ENCODE peak calls at places on chromosome 18, in six cellular contexts. S is endothelial cell of umbilical vein; H is esophagus squamous epithelium; R is CD8-positive, alpha-beta T cell; E is A549; D is BE2C. W is an unnamed sample. For H3K4me1, the result is how much of the 10 kb centered on the place peaks cover.

GRCh38 chr18:32455346-32455745 is 15.3 kb downstream of the GAREM1 start:
- DNase-seq in S (no peak), H (no peak), R (no peak), E (no peak), D (no peak), W (no peak)

GRCh38 chr18:72895548-72895947 is 27.8 kb upstream of the NETO1 start:
- DNase-seq in S (no peak), H (no peak), R (no peak), E (no peak), D (no peak), W (no peak)

GRCh38 chr18:76691800-76692199 is 130.6 kb upstream of the ZNF236 start:
- DNase-seq in S (no peak), H (no peak), R (no peak), E (no peak), D (no peak), W (no peak)

GRCh38 chr18:55236150-55236931 is 277.1 kb upstream of the CCDC68 start:
- DNase-seq in S (no peak), H (no peak), R (no peak), E (no peak), D (no peak), W (no peak)

GRCh38 chr18:59426855-59427254 is 67.8 kb upstream of the LMAN1 start:
- DNase-seq in S (no peak), H (no peak), R (no peak), E (no peak), D (no peak), W (no peak)

GRCh38 chr18:76446746-76447267 is 48.2 kb downstream of the ZNF516 start:
- DNase-seq in S (no peak), H (no peak), R (no peak), E (no peak), D (no peak), W (no peak)

GRCh38 chr18:8224576-8224975 is 384.7 kb upstream of the RAB12 start:
- DNase-seq in S (no peak), H (no peak), R (no peak), E (no peak), D (no peak), W (no peak)

GRCh38 chr18:45838302-45839070 is 13.0 kb downstream of the SIGLEC15 start:
- DNase-seq in S (no peak), H (no peak), R (no peak), E (no peak), D (no peak), W (no peak)

GRCh38 chr18:25982961-25983360 is 107.5 kb downstream of the SS18 start:
- DNase-seq in S (no peak), H (no peak), R (no peak), E (no peak), D (no peak), W (no peak)

GRCh38 chr18:32048507-32049091 is 30.0 kb downstream of the RNF125 start:
- DNase-seq in S (no peak), H (no peak), R (no peak), E (no peak), D (no peak), W (no peak)

GRCh38 chr18:43665239-43665788 is 388.0 kb upstream of the SYT4 start:
- DNase-seq in S (no peak), H (no peak), R (no peak), E (no peak), D (no peak), W (no peak)

GRCh38 chr18:63979409-63979908 is 9.6 kb downstream of the SERPINB8 start:
- DNase-seq in S (peak), H (no peak), R (no peak), E (peak), D (peak), W (peak)

GRCh38 chr18:8771930-8772329 is 66.6 kb downstream of the MTCL1 start:
- DNase-seq in S (peak), H (no peak), R (no peak), E (no peak), D (peak), W (no peak)

GRCh38 chr18:27605107-27605834 is 420.2 kb upstream of the CHST9 start:
- DNase-seq in S (peak), H (no peak), R (no peak), E (peak), D (peak), W (peak)

GRCh38 chr18:46283268-46283667 is 179.1 kb downstream of the HAUS1 start:
- DNase-seq in S (no peak), H (no peak), R (no peak), E (no peak), D (peak), W (no peak)

GRCh38 chr18:26544459-26544858 is 3.9 kb downstream of the KCTD1 start:
- DNase-seq in S (no peak), H (no peak), R (no peak), E (no peak), D (no peak), W (no peak)

GRCh38 chr18:13477147-13477683 is 249.1 kb downstream of the FAM210A start:
- DNase-seq in S (no peak), H (no peak), R (no peak), E (no peak), D (no peak), W (no peak)

GRCh38 chr18:40415224-40415791 is 1539.7 kb upstream of the PIK3C3 start:
- DNase-seq in S (no peak), H (no peak), R (no peak), E (no peak), D (no peak), W (no peak)

GRCh38 chr18:48782381-48782841 is 168.4 kb downstream of the SMAD7 start:
- DNase-seq in S (peak), H (no peak), R (no peak), E (no peak), D (no peak), W (peak)

GRCh38 chr18:58226476-58226875 is 182.4 kb downstream of the NEDD4L start:
- DNase-seq in S (no peak), H (no peak), R (no peak), E (no peak), D (peak), W (no peak)
- TF ChIP-seq CTCF in S (no peak), H (no peak), R (no peak), E (no peak), D (no peak), W (no peak)

GRCh38 chr18:398866-399637 is 101.4 kb downstream of the COLEC12 start:
- DNase-seq in S (no peak), H (no peak), R (no peak), E (no peak), D (no peak), W (no peak)
- H3K4me1 ChIP-seq in S (under half), H (under half), R (under half), E (under half), D (under half), W (under half)

GRCh38 chr18:78980777-78981651 is 1.4 kb downstream of the SALL3 start:
- DNase-seq in S (no peak), H (no peak), R (no peak), E (no peak), D (no peak), W (no peak)
- H3K4me3 ChIP-seq in S (no peak), H (no peak), R (no peak), E (no peak), D (no peak), W (peak)

DNA sequence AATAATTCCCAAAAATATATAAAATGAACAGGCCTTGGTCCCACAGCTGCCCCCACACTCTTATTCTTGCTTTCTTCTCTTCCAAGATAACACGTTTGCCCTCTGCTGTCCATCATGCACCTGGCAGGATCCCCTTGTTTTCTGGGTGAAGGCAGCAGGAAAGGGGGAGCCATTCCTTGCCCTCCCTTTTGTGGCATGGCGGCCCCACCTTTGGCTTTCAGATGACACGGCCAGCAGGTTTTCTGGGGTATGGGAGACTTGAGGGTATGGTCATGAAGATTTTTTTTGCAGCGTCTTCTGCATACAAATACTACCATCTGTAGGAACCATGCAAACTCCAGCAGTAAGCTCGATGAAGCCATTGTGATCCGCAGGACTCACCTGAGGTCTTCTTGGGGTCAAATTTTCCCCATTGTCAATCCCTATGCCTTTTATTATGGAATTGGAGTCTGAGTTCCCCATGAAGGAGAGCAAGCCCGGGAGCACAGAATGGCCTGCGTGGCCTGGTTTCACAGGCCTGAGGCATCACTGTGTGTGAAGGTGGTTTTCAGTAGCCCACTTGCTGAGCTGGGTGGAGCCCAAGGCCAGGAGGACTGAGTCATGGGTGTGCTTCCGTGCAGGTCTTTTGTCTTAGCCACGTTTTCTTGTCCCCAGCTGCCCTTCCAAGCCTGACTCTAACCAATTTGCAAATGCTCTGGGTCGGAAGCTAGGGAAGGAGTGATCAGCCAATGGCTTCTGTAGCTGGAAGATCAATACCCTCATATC is 118.9 kb downstream of the MAPK4 start:
- DNase-seq in S (no peak), H (no peak), R (no peak), E (no peak), D (no peak), W (no peak)
- TF ChIP-seq CTCF in S (no peak), H (no peak), R (no peak), E (no peak), D (no peak), W (no peak)

W was measured in ascending aorta.